ENCODE peak calls at places on chromosomes 1 and 21, in ten cellular contexts. U is T follicular helper cell; Q is left lung; V is activated naive CD4-positive, alpha-beta T cell; R is brain microvascular endothelial cell; I is AG20443; L is neuronal stem cell; Z is heart left ventricle; H is stimulated activated CD4-positive, alpha-beta T cell treated with anti-CD3 and anti-CD28 coated beads, Interleukin-2, amount 100 ng/mL, for 24 hours; J is iris pigment epithelial cell. Y is an unnamed sample.

GRCh38 chr21:31064803-31065202 is 26.5 kb upstream of the KRTAP19-8 start:
- DNase-seq in U (no peak), Q (no peak), V (no peak), R (no peak), I (no peak), L (no peak), Z (no peak), H (no peak), J (no peak), Y (no peak)

GRCh38 chr1:19815801-19816736 is 986 bp upstream of the RNF186 start:
- DNase-seq in U (no peak), Q (no peak), V (no peak), R (no peak), I (no peak), L (no peak), Z (no peak), H (no peak), J (no peak), Y (peak)

GRCh38 chr21:28142692-28143091 is 850.0 kb downstream of the LTN1 start:
- DNase-seq in U (no peak), Q (peak), V (no peak), R (peak), I (peak), L (no peak), Z (no peak), H (no peak), J (peak), Y (peak)

GRCh38 chr1:84152649-84153056 is 8.6 kb downstream of the PRKACB start:
- DNase-seq in U (no peak), Q (no peak), V (no peak), R (no peak), I (no peak), L (no peak), Z (no peak), H (no peak), J (peak), Y (no peak)

GRCh38 chr1:71916894-71917293 is 365.4 kb downstream of the NEGR1 start:
- DNase-seq in U (no peak), Q (no peak), V (no peak), R (no peak), I (peak), L (no peak), Z (no peak), H (no peak), J (no peak), Y (no peak)

GRCh38 chr1:33286451-33287185 is 30.3 kb downstream of the ZNF362 start:
- DNase-seq in U (no peak), Q (peak), V (no peak), R (no peak), I (no peak), L (no peak), Z (no peak), H (no peak), J (no peak), Y (no peak)

GRCh38 chr1:181185461-181185860 is 97.0 kb downstream of the IER5 start:
- DNase-seq in U (no peak), Q (no peak), V (no peak), R (no peak), I (no peak), L (no peak), Z (no peak), H (no peak), J (no peak), Y (no peak)

GRCh38 chr1:100773444-100773843 is 53.9 kb downstream of the VCAM1 start:
- DNase-seq in U (no peak), Q (no peak), V (no peak), R (no peak), I (no peak), L (no peak), Z (no peak), H (no peak), J (peak), Y (no peak)

GRCh38 chr1:92736395-92736794 is 48.5 kb downstream of the EVI5 start:
- DNase-seq in U (no peak), Q (no peak), V (no peak), R (no peak), I (no peak), L (no peak), Z (no peak), H (no peak), J (peak), Y (no peak)

GRCh38 chr1:5220881-5221280 is 566.5 kb downstream of the AJAP1 start:
- DNase-seq in U (no peak), Q (no peak), V (no peak), R (no peak), I (no peak), L (no peak), Z (no peak), H (no peak), J (no peak), Y (no peak)

GRCh38 chr21:27067226-27067625 is 100.3 kb upstream of the ADAMTS5 start:
- DNase-seq in U (no peak), Q (no peak), V (no peak), R (no peak), I (no peak), L (no peak), Z (no peak), H (no peak), J (no peak), Y (no peak)

GRCh38 chr1:157882560-157882959 is 41.0 kb upstream of the CD5L start:
- DNase-seq in U (no peak), Q (no peak), V (no peak), R (no peak), I (no peak), L (no peak), Z (no peak), H (no peak), J (no peak), Y (no peak)